ENCODE peak calls at places on chromosomes 5 and 9, in ten cellular contexts. O is mammary epithelial cell, N is bronchial epithelial cell, R is aorta, P is heart right ventricle, E is pancreas, V is PC-9, H is H7, B is brain microvascular endothelial cell, X is MM.1S. I is an unnamed sample.

GRCh38 chr5:132134384-132134783 is 60.8 kb downstream of the CSF2 start:
- DNase-seq in R (no peak), N (peak; percentile 48), P (no peak), V (peak; percentile 41), X (peak; percentile 61), O (peak; percentile 73), B (peak; percentile 9), E (no peak), H (no peak), I (no peak)

GRCh38 chr9:19446361-19446861 is 37.6 kb downstream of the ACER2 start:
- DNase-seq in H (peak; percentile 56), R (no peak), O (no peak), N (no peak), E (no peak), P (no peak), X (no peak), B (no peak), V (no peak), I (no peak)

GRCh38 chr5:10704949-10705621 is 55.9 kb downstream of the DAP start:
- DNase-seq in B (no peak), X (no peak), N (peak; percentile 57), R (no peak), H (no peak), E (no peak), P (no peak), O (peak; percentile 56), V (peak; percentile 99), I (no peak)

GRCh38 chr9:135068776-135069415 is 18.6 kb upstream of the OLFM1 start:
- DNase-seq in E (peak; percentile 30), O (no peak), P (no peak), X (no peak), V (no peak), H (peak; percentile 30), B (no peak), N (no peak), R (peak; percentile 26), I (no peak)

GRCh38 chr9:34037626-34038025 is 11.1 kb downstream of the UBAP2 start:
- DNase-seq in R (no peak), P (no peak), H (no peak), B (no peak), O (no peak), N (no peak), E (no peak), X (no peak), V (no peak), I (no peak)

GRCh38 chr5:68336200-68336599 is 120.6 kb downstream of the PIK3R1 start:
- DNase-seq in X (no peak), N (no peak), B (no peak), R (no peak), P (no peak), E (no peak), V (no peak), H (no peak), O (no peak), I (no peak)

GRCh38 chr9:135883410-135884089 is 23.8 kb downstream of the CAMSAP1 start:
- DNase-seq in R (no peak), O (no peak), B (no peak), E (no peak), N (no peak), P (no peak), V (no peak), H (no peak), X (no peak), I (no peak)

GRCh38 chr5:13921573-13921972 is 22.9 kb downstream of the DNAH5 start:
- DNase-seq in O (peak; percentile 20), E (no peak), V (no peak), P (no peak), B (peak; percentile 17), H (no peak), R (no peak), X (no peak), N (peak; percentile 29), I (no peak)

GRCh38 chr5:122354293-122354692 is 42.3 kb downstream of the SNCAIP start:
- DNase-seq in R (no peak), E (no peak), O (no peak), H (peak; percentile 22), N (no peak), V (no peak), P (no peak), X (no peak), B (no peak), I (no peak)

GRCh38 chr5:136906545-136906944 is 541.2 kb upstream of the TRPC7 start:
- DNase-seq in X (no peak), V (peak; percentile 74), R (no peak), P (no peak), B (no peak), E (no peak), O (peak; percentile 73), N (peak; percentile 74), H (no peak), I (no peak)

GRCh38 chr5:161545701-161546462 is 643 bp downstream of the GABRB2 start:
- DNase-seq in X (peak; percentile 14), V (no peak), R (no peak), P (no peak), N (no peak), B (no peak), E (no peak), O (no peak), H (peak; percentile 6), I (no peak)

GRCh38 chr9:76699966-76700365 is 64.3 kb upstream of the PCA3 start:
- DNase-seq in R (no peak), P (no peak), N (peak; percentile 14), O (no peak), X (no peak), B (peak; percentile 44), V (no peak), H (no peak), E (no peak), I (no peak)

GRCh38 chr9:128575469-128575868 is 23.1 kb downstream of the SPTAN1 start:
- DNase-seq in H (no peak), R (no peak), E (no peak), O (no peak), N (no peak), X (no peak), V (no peak), P (no peak), B (no peak), I (no peak)

GRCh38 chr5:2038337-2039179 is 155.8 kb upstream of the IRX4 start:
- DNase-seq in V (no peak), B (peak; percentile 23), E (peak; percentile 91), X (peak; percentile 84), O (peak; percentile 42), R (peak; percentile 64), N (no peak), H (peak; percentile 100), P (peak; percentile 80), I (peak; percentile 72)

GRCh38 chr5:64209353-64209752 is 43.7 kb downstream of the RNF180 start:
- DNase-seq in R (no peak), P (no peak), V (no peak), E (no peak), N (no peak), X (no peak), H (no peak), O (no peak), B (no peak), I (no peak)

GRCh38 chr9:78892182-78892581 is 595.3 kb downstream of the PSAT1 start:
- DNase-seq in P (no peak), E (no peak), N (no peak), V (no peak), O (no peak), R (no peak), X (no peak), B (no peak), H (no peak), I (no peak)
- H3K27me3 ChIP-seq in P (no peaks in the 10 kb centered on the region), E (no peaks in the 10 kb centered on the region), N (no peaks in the 10 kb centered on the region), V (no peaks in the 10 kb centered on the region), O (no peaks in the 10 kb centered on the region), R (no peaks in the 10 kb centered on the region), X (no peaks in the 10 kb centered on the region), B (no peaks in the 10 kb centered on the region), H (no peaks in the 10 kb centered on the region), I (no peaks in the 10 kb centered on the region)

DNA sequence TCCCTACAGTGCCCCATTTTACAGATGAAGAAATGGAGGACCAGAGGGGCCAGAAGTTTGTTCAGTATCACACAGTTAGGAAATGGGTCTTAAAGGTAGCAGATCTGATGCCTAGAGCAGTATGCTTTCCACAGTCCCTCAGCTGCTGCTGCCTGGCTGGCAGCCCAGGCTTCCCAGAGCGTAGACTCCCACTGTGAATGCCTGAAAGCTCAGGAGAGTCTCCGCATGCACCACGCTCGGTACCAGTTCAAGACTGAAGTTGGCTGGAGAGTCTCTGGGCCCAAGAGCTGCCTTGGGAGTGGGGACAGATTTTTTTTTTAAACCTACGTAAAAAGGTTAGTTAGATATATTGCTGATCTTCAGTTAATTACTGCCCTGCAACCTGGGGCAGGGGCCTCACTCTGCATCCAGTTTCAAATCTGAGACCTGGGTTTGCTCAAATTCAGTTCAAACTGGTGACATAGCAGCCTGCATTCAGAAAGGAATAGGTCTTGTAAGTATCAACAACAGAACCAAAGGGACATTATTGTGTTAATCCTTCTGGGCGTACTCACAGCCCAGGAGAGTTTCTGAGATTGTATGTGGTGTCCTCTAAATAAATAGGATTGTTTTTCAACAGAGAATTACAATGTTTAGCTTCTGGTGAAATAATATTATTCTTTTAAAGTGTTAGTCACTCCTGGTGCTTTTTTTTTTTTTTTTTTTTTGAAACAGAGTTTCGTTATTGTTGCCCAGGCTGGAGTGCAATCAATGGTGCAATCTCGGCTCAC is 8.3 kb downstream of the NANS start:
- DNase-seq in P (no peak), X (no peak), B (no peak), V (no peak), E (no peak), H (no peak), O (no peak), N (no peak), R (no peak), I (no peak)
- H3K36me3 ChIP-seq in P (no peaks in the 10 kb centered on the region), X (no peaks in the 10 kb centered on the region), B (peaks cover 57% of the 10 kb centered on the region), V (peaks cover 23% of the 10 kb centered on the region), E (peaks cover 10% of the 10 kb centered on the region), H (peaks cover 7% of the 10 kb centered on the region), O (peaks cover 23% of the 10 kb centered on the region), N (peaks cover 6% of the 10 kb centered on the region), R (peaks cover 11% of the 10 kb centered on the region), I (peaks cover 48% of the 10 kb centered on the region)

DNA sequence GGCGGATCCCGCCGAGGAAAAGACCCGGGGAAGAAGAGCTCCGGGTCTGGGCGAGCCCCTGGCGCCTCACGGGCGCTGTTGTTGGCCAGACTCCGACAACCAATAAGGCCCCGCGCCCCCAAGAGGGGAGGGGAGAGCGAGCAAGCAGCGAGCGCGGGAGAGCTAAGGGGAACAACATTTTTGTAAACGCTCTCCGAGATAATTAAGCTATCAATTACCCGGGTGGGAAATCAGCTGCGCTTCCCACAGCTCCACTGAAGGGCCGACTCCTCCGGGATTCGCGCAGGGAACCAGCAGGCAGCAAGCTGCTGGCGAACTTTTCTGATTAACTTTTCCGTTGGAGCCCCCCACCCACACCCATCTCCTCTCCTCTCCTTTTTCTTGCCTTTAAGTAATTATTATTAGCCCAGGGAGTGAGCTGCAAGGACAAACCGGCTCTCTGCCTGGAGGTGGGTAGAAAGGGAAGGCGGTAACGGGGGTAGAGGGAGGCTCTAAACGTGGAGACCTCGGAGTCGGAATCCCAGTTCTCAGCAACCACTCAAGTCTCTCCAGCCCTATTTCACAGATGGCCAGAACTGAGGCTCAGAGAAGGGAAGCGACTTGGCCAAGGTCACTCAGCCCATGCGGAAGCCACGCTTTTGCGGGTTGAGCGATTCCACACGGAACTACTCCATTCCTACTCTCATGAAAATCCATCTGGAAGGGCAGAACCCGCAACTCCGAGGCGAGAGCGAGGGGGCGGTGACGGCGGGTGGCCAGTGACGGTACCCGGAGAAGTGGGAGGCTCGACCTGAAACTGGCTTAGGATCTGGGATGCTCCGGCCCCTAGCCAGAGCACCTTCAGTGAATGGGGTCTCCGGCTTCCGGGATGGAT is 1.3 kb downstream of the ASTN2 start:
- DNase-seq in V (no peak), N (no peak), X (no peak), O (peak; percentile 1), R (no peak), P (no peak), B (no peak), E (peak; percentile 74), H (peak; percentile 87), I (no peak)
- H3K27me3 ChIP-seq in V (peaks cover 19% of the 10 kb centered on the region), N (peaks cover 42% of the 10 kb centered on the region), X (peaks cover 12% of the 10 kb centered on the region), O (peaks cover 21% of the 10 kb centered on the region), R (peaks cover 2% of the 10 kb centered on the region), P (peaks cover 49% of the 10 kb centered on the region), B (peaks cover 31% of the 10 kb centered on the region), E (no peaks in the 10 kb centered on the region), H (peaks cover 60% of the 10 kb centered on the region), I (peaks cover 99% of the 10 kb centered on the region)

GRCh38 chr5:151026674-151027073 is 6.3 kb downstream of the GPX3 start:
- DNase-seq in H (peak; percentile 26), B (no peak), N (no peak), V (no peak), R (peak; percentile 70), X (no peak), P (peak; percentile 47), O (no peak), E (no peak), I (peak; percentile 68)
- H3K36me3 ChIP-seq in H (peaks cover 2% of the 10 kb centered on the region), B (peaks cover 32% of the 10 kb centered on the region), N (peaks cover 30% of the 10 kb centered on the region), V (peaks cover 3% of the 10 kb centered on the region), R (peaks cover 7% of the 10 kb centered on the region), X (peaks cover 4% of the 10 kb centered on the region), P (no peaks in the 10 kb centered on the region), O (peaks cover 12% of the 10 kb centered on the region), E (peaks cover 50% of the 10 kb centered on the region), I (peaks cover 73% of the 10 kb centered on the region)

I was measured in left ventricle myocardium inferior.